ENCODE peak calls at places on chromosome 3, in ten cellular contexts. One of them, this sample, is unnamed.

GRCh38 chr3:37074178-37074577 is 80.9 kb downstream of the MLH1 start:
- DNase-seq in kidney tubule cell: no peak
- DNase-seq in T1000: no peak
- DNase-seq in SHP77: no peak
- DNase-seq in brain microvascular endothelial cell: peak
- DNase-seq in germinal center: no peak
- DNase-seq in AG08395: peak
- DNase-seq in GM04504: peak
- DNase-seq in nephron progenitor cell: no peak
- DNase-seq in stimulated activated CD8-positive, alpha-beta memory T cell treated with anti-CD3 and anti-CD28 coated beads, Interleukin-15, amount 100 ng/mL, for 24 hours: no peak
- DNase-seq in this sample: no peak

GRCh38 chr3:72991522-72991921 is 5.1 kb upstream of the PPP4R2 start:
- DNase-seq in GM04504: no peak
- DNase-seq in nephron progenitor cell: no peak
- DNase-seq in brain microvascular endothelial cell: no peak
- DNase-seq in AG08395: no peak
- DNase-seq in kidney tubule cell: no peak
- DNase-seq in stimulated activated CD8-positive, alpha-beta memory T cell treated with anti-CD3 and anti-CD28 coated beads, Interleukin-15, amount 100 ng/mL, for 24 hours: no peak
- DNase-seq in T1000: no peak
- DNase-seq in SHP77: no peak
- DNase-seq in germinal center: no peak
- DNase-seq in this sample: no peak

GRCh38 chr3:149044329-149045083 is 41.8 kb downstream of the HLTF start:
- DNase-seq in germinal center: no peak
- DNase-seq in brain microvascular endothelial cell: no peak
- DNase-seq in T1000: no peak
- DNase-seq in AG08395: no peak
- DNase-seq in kidney tubule cell: no peak
- DNase-seq in nephron progenitor cell: no peak
- DNase-seq in GM04504: no peak
- DNase-seq in stimulated activated CD8-positive, alpha-beta memory T cell treated with anti-CD3 and anti-CD28 coated beads, Interleukin-15, amount 100 ng/mL, for 24 hours: no peak
- DNase-seq in SHP77: no peak
- DNase-seq in this sample: no peak

GRCh38 chr3:182248349-182248880 is 536.7 kb downstream of the SOX2 start:
- DNase-seq in SHP77: no peak
- DNase-seq in stimulated activated CD8-positive, alpha-beta memory T cell treated with anti-CD3 and anti-CD28 coated beads, Interleukin-15, amount 100 ng/mL, for 24 hours: no peak
- DNase-seq in AG08395: no peak
- DNase-seq in nephron progenitor cell: no peak
- DNase-seq in T1000: no peak
- DNase-seq in brain microvascular endothelial cell: no peak
- DNase-seq in GM04504: no peak
- DNase-seq in germinal center: no peak
- DNase-seq in kidney tubule cell: no peak
- DNase-seq in this sample: peak

GRCh38 chr3:42090973-42091731 is at the start of gene TRAK1:
- DNase-seq in kidney tubule cell: no peak
- DNase-seq in AG08395: peak
- DNase-seq in SHP77: no peak
- DNase-seq in GM04504: peak
- DNase-seq in brain microvascular endothelial cell: no peak
- DNase-seq in germinal center: no peak
- DNase-seq in stimulated activated CD8-positive, alpha-beta memory T cell treated with anti-CD3 and anti-CD28 coated beads, Interleukin-15, amount 100 ng/mL, for 24 hours: no peak
- DNase-seq in T1000: no peak
- DNase-seq in nephron progenitor cell: no peak
- DNase-seq in this sample: no peak

GRCh38 chr3:129793356-129793755 is 100.2 kb downstream of the TMCC1 start:
- DNase-seq in AG08395: no peak
- DNase-seq in T1000: no peak
- DNase-seq in brain microvascular endothelial cell: no peak
- DNase-seq in stimulated activated CD8-positive, alpha-beta memory T cell treated with anti-CD3 and anti-CD28 coated beads, Interleukin-15, amount 100 ng/mL, for 24 hours: no peak
- DNase-seq in GM04504: no peak
- DNase-seq in germinal center: no peak
- DNase-seq in kidney tubule cell: peak
- DNase-seq in nephron progenitor cell: no peak
- DNase-seq in SHP77: no peak
- DNase-seq in this sample: no peak

GRCh38 chr3:187251599-187251998 is 39.9 kb downstream of the MASP1 start:
- DNase-seq in kidney tubule cell: no peak
- DNase-seq in T1000: no peak
- DNase-seq in nephron progenitor cell: no peak
- DNase-seq in AG08395: no peak
- DNase-seq in germinal center: no peak
- DNase-seq in brain microvascular endothelial cell: no peak
- DNase-seq in stimulated activated CD8-positive, alpha-beta memory T cell treated with anti-CD3 and anti-CD28 coated beads, Interleukin-15, amount 100 ng/mL, for 24 hours: no peak
- DNase-seq in GM04504: no peak
- DNase-seq in SHP77: no peak
- DNase-seq in this sample: no peak

GRCh38 chr3:187986514-187986934 is 167.4 kb upstream of the LPP start:
- DNase-seq in brain microvascular endothelial cell: peak
- DNase-seq in T1000: peak
- DNase-seq in SHP77: no peak
- DNase-seq in kidney tubule cell: peak
- DNase-seq in germinal center: no peak
- DNase-seq in AG08395: peak
- DNase-seq in nephron progenitor cell: no peak
- DNase-seq in GM04504: peak
- DNase-seq in stimulated activated CD8-positive, alpha-beta memory T cell treated with anti-CD3 and anti-CD28 coated beads, Interleukin-15, amount 100 ng/mL, for 24 hours: no peak
- DNase-seq in this sample: no peak

GRCh38 chr3:40169983-40170382 is 139.5 kb upstream of the EIF1B start:
- DNase-seq in germinal center: no peak
- DNase-seq in nephron progenitor cell: no peak
- DNase-seq in brain microvascular endothelial cell: no peak
- DNase-seq in AG08395: no peak
- DNase-seq in SHP77: no peak
- DNase-seq in GM04504: no peak
- DNase-seq in stimulated activated CD8-positive, alpha-beta memory T cell treated with anti-CD3 and anti-CD28 coated beads, Interleukin-15, amount 100 ng/mL, for 24 hours: no peak
- DNase-seq in kidney tubule cell: no peak
- DNase-seq in T1000: no peak
- DNase-seq in this sample: no peak

GRCh38 chr3:112640333-112640863 is 545 bp downstream of the CCDC80 start:
- DNase-seq in stimulated activated CD8-positive, alpha-beta memory T cell treated with anti-CD3 and anti-CD28 coated beads, Interleukin-15, amount 100 ng/mL, for 24 hours: no peak
- DNase-seq in GM04504: peak
- DNase-seq in germinal center: no peak
- DNase-seq in nephron progenitor cell: no peak
- DNase-seq in brain microvascular endothelial cell: peak
- DNase-seq in SHP77: no peak
- DNase-seq in kidney tubule cell: peak
- DNase-seq in T1000: peak
- DNase-seq in AG08395: peak
- DNase-seq in this sample: peak

GRCh38 chr3:28978092-28978491 is 302.8 kb upstream of the RBMS3 start:
- DNase-seq in T1000: no peak
- DNase-seq in stimulated activated CD8-positive, alpha-beta memory T cell treated with anti-CD3 and anti-CD28 coated beads, Interleukin-15, amount 100 ng/mL, for 24 hours: no peak
- DNase-seq in SHP77: no peak
- DNase-seq in AG08395: no peak
- DNase-seq in kidney tubule cell: no peak
- DNase-seq in brain microvascular endothelial cell: no peak
- DNase-seq in GM04504: no peak
- DNase-seq in nephron progenitor cell: no peak
- DNase-seq in germinal center: no peak
- DNase-seq in this sample: no peak

GRCh38 chr3:36700537-36701248 is 63.7 kb downstream of the DCLK3 start:
- DNase-seq in kidney tubule cell: peak
- DNase-seq in T1000: peak
- DNase-seq in GM04504: no peak
- DNase-seq in AG08395: peak
- DNase-seq in germinal center: peak
- DNase-seq in brain microvascular endothelial cell: peak
- DNase-seq in SHP77: peak
- DNase-seq in stimulated activated CD8-positive, alpha-beta memory T cell treated with anti-CD3 and anti-CD28 coated beads, Interleukin-15, amount 100 ng/mL, for 24 hours: no peak
- DNase-seq in nephron progenitor cell: peak
- DNase-seq in this sample: peak

GRCh38 chr3:45140392-45140791 is 5.8 kb downstream of the CDCP1 start:
- DNase-seq in stimulated activated CD8-positive, alpha-beta memory T cell treated with anti-CD3 and anti-CD28 coated beads, Interleukin-15, amount 100 ng/mL, for 24 hours: no peak
- DNase-seq in SHP77: no peak
- DNase-seq in GM04504: no peak
- DNase-seq in nephron progenitor cell: no peak
- DNase-seq in brain microvascular endothelial cell: no peak
- DNase-seq in T1000: peak
- DNase-seq in germinal center: no peak
- DNase-seq in kidney tubule cell: peak
- DNase-seq in AG08395: peak
- DNase-seq in this sample: no peak

GRCh38 chr3:48367201-48367600 is 4.8 kb upstream of the FBXW12 start:
- DNase-seq in nephron progenitor cell: no peak
- DNase-seq in AG08395: no peak
- DNase-seq in T1000: no peak
- DNase-seq in stimulated activated CD8-positive, alpha-beta memory T cell treated with anti-CD3 and anti-CD28 coated beads, Interleukin-15, amount 100 ng/mL, for 24 hours: no peak
- DNase-seq in brain microvascular endothelial cell: no peak
- DNase-seq in germinal center: no peak
- DNase-seq in SHP77: peak
- DNase-seq in GM04504: no peak
- DNase-seq in kidney tubule cell: no peak
- DNase-seq in this sample: no peak

GRCh38 chr3:112773864-112774263 is 72.8 kb downstream of the CD200R1L start:
- DNase-seq in stimulated activated CD8-positive, alpha-beta memory T cell treated with anti-CD3 and anti-CD28 coated beads, Interleukin-15, amount 100 ng/mL, for 24 hours: no peak
- DNase-seq in kidney tubule cell: peak
- DNase-seq in brain microvascular endothelial cell: no peak
- DNase-seq in nephron progenitor cell: no peak
- DNase-seq in SHP77: peak
- DNase-seq in AG08395: no peak
- DNase-seq in germinal center: no peak
- DNase-seq in T1000: no peak
- DNase-seq in GM04504: no peak
- DNase-seq in this sample: peak

This sample was measured in NAMALWA.